ENCODE peak calls at places on chromosomes 13 and 19, in ten cellular contexts. U, E, R, L, W, M, P, K, F and C are unnamed samples.

GRCh38 chr19:40947573-40947972 is 43.5 kb upstream of the CYP2B6 start:
- DNase-seq in U (no peak), E (no peak), R (no peak), L (no peak), W (no peak), M (no peak), P (no peak), K (no peak), F (no peak), C (no peak)

GRCh38 chr19:39174558-39175544 is 21.9 kb upstream of the NCCRP1 start:
- DNase-seq in U (no peak), E (no peak), R (no peak), L (no peak), W (no peak), M (no peak), P (no peak), K (no peak), F (no peak), C (no peak)

GRCh38 chr19:16895467-16896097 is 6.8 kb downstream of the F2RL3 start:
- DNase-seq in U (no peak), E (no peak), R (no peak), L (peak; percentile 73), W (no peak), M (peak; percentile 34), P (no peak), K (no peak), F (no peak), C (no peak)

GRCh38 chr13:77872995-77873394 is 45.6 kb downstream of the EDNRB start:
- DNase-seq in U (no peak), E (no peak), R (no peak), L (no peak), W (no peak), M (no peak), P (no peak), K (no peak), F (no peak), C (no peak)

GRCh38 chr19:43290568-43291359 is 21.4 kb upstream of the PSG9 start:
- DNase-seq in U (no peak), E (peak; percentile 20), R (no peak), L (no peak), W (no peak), M (no peak), P (no peak), K (no peak), F (no peak), C (no peak)

GRCh38 chr19:48348039-48348438 is 15.7 kb downstream of the TMEM143 start:
- DNase-seq in U (no peak), E (no peak), R (no peak), L (no peak), W (no peak), M (no peak), P (no peak), K (no peak), F (no peak), C (no peak)

GRCh38 chr13:100789481-100789880 is 114.9 kb upstream of the TMTC4 start:
- DNase-seq in U (peak; percentile 40), E (no peak), R (no peak), L (no peak), W (peak; percentile 78), M (no peak), P (peak; percentile 24), K (no peak), F (no peak), C (no peak)

GRCh38 chr19:2648528-2648937 is 54.0 kb downstream of the GNG7 start:
- DNase-seq in U (peak; percentile 52), E (peak; percentile 83), R (peak; percentile 64), L (peak; percentile 82), W (peak; percentile 75), M (peak; percentile 68), P (peak; percentile 42), K (peak; percentile 68), F (peak; percentile 83), C (peak; percentile 51)

GRCh38 chr19:30696514-30696913 is 324.3 kb downstream of the ZNF536 start:
- DNase-seq in U (no peak), E (peak; percentile 11), R (no peak), L (peak; percentile 95), W (no peak), M (no peak), P (no peak), K (no peak), F (no peak), C (no peak)

GRCh38 chr13:102970542-102970941 is 95.7 kb downstream of the SLC10A2 start:
- DNase-seq in U (no peak), E (no peak), R (no peak), L (no peak), W (no peak), M (no peak), P (no peak), K (no peak), F (no peak), C (no peak)

GRCh38 chr13:26950546-26950945 is 190.0 kb upstream of the GPR12 start:
- DNase-seq in U (no peak), E (peak; percentile 63), R (no peak), L (no peak), W (no peak), M (no peak), P (no peak), K (no peak), F (no peak), C (no peak)

GRCh38 chr19:8881512-8881911 is 49.3 kb downstream of the MBD3L1 start:
- DNase-seq in U (no peak), E (no peak), R (no peak), L (no peak), W (no peak), M (no peak), P (no peak), K (no peak), F (no peak), C (no peak)

GRCh38 chr13:97976551-97977375 is 23.3 kb downstream of the IPO5 start:
- DNase-seq in U (peak; percentile 27), E (no peak), R (peak; percentile 2), L (peak; percentile 56), W (no peak), M (peak; percentile 80), P (no peak), K (peak; percentile 30), F (peak; percentile 8), C (no peak)

GRCh38 chr13:38602261-38602660 is 84.6 kb upstream of the FREM2 start:
- DNase-seq in U (no peak), E (no peak), R (no peak), L (no peak), W (no peak), M (no peak), P (no peak), K (no peak), F (no peak), C (no peak)

GRCh38 chr19:41795031-41795461 is 1.3 kb upstream of the CEACAM3 start:
- DNase-seq in U (no peak), E (peak; percentile 62), R (peak; percentile 53), L (peak; percentile 83), W (peak; percentile 71), M (peak; percentile 22), P (peak; percentile 67), K (peak; percentile 43), F (no peak), C (peak; percentile 38)

GRCh38 chr19:43450545-43450997 is 14.8 kb downstream of the LYPD3 start:
- DNase-seq in U (no peak), E (no peak), R (no peak), L (no peak), W (no peak), M (no peak), P (no peak), K (no peak), F (no peak), C (no peak)

GRCh38 chr13:44710576-44710975 is 134.4 kb upstream of the TSC22D1 start:
- DNase-seq in U (no peak), E (no peak), R (no peak), L (no peak), W (no peak), M (no peak), P (no peak), K (no peak), F (peak; percentile 66), C (peak; percentile 73)

GRCh38 chr19:45895519-45895972 is 6.9 kb downstream of the MYPOP start:
- DNase-seq in U (no peak), E (no peak), R (no peak), L (no peak), W (no peak), M (no peak), P (no peak), K (no peak), F (no peak), C (no peak)

GRCh38 chr19:7327802-7328201 is 20.9 kb upstream of the ARHGEF18 start:
- DNase-seq in U (no peak), E (no peak), R (no peak), L (no peak), W (no peak), M (no peak), P (no peak), K (no peak), F (no peak), C (no peak)

GRCh38 chr13:40666905-40667621 is 622 bp upstream of the FOXO1 start:
- DNase-seq in U (no peak), E (peak; percentile 68), R (peak; percentile 17), L (peak; percentile 84), W (peak; percentile 22), M (no peak), P (no peak), K (peak; percentile 41), F (no peak), C (no peak)

GRCh38 chr19:30222993-30223865 is 149.0 kb upstream of the ZNF536 start:
- DNase-seq in U (no peak), E (no peak), R (no peak), L (no peak), W (no peak), M (no peak), P (no peak), K (no peak), F (no peak), C (no peak)

GRCh38 chr13:29743229-29743786 is 107.1 kb downstream of the UBL3 start:
- DNase-seq in U (no peak), E (no peak), R (no peak), L (no peak), W (no peak), M (no peak), P (no peak), K (no peak), F (no peak), C (no peak)

GRCh38 chr13:44516771-44517170 is 59.4 kb downstream of the TSC22D1 start:
- DNase-seq in U (no peak), E (no peak), R (no peak), L (peak; percentile 29), W (no peak), M (peak; percentile 9), P (no peak), K (no peak), F (no peak), C (peak; percentile 13)

GRCh38 chr13:93116809-93117208 is 109.8 kb upstream of the GPC6 start:
- DNase-seq in U (no peak), E (no peak), R (no peak), L (peak; percentile 67), W (peak; percentile 2), M (peak; percentile 60), P (no peak), K (no peak), F (no peak), C (no peak)

GRCh38 chr13:52001120-52001731 is 10.0 kb downstream of the ATP7B start:
- DNase-seq in U (no peak), E (no peak), R (no peak), L (peak; percentile 84), W (peak; percentile 59), M (no peak), P (peak; percentile 12), K (no peak), F (peak; percentile 45), C (peak; percentile 32)

GRCh38 chr19:50739841-50740426 is 16.8 kb downstream of the CLEC11A start:
- DNase-seq in U (no peak), E (no peak), R (no peak), L (peak; percentile 17), W (no peak), M (no peak), P (no peak), K (no peak), F (no peak), C (no peak)

GRCh38 chr19:3480383-3481091 is at the start of gene SMIM24:
- DNase-seq in U (no peak), E (peak; percentile 85), R (no peak), L (no peak), W (no peak), M (no peak), P (no peak), K (no peak), F (no peak), C (no peak)

GRCh38 chr19:6014551-6015135 is 36.7 kb upstream of the RANBP3 start:
- DNase-seq in U (no peak), E (no peak), R (no peak), L (peak; percentile 46), W (no peak), M (no peak), P (no peak), K (no peak), F (no peak), C (no peak)